ENCODE peak calls at places on chromosomes 13 and 19, in six cellular contexts. C is HCT116, S is fibroblast of lung, O is kidney, Q is neural progenitor cell, X is neuronal stem cell. L is an unnamed sample.
A peak's percentile ranks its signal among the peaks of the same experiment; 100 is the strongest.

GRCh38 chr19:45558399-45558878 is 26.2 kb downstream of the OPA3 start:
- DNase-seq in O (no peak), Q (peak; percentile 72), S (peak; percentile 50), C (peak; percentile 81), X (peak; percentile 36), L (peak; percentile 77)

GRCh38 chr13:112172641-112173171 is 105.8 kb downstream of the SOX1 start:
- DNase-seq in C (no peak), O (no peak), Q (peak; percentile 26), S (no peak), X (no peak), L (no peak)

GRCh38 chr19:42003506-42004294 is 9.7 kb upstream of the ATP1A3 start:
- DNase-seq in O (no peak), C (no peak), Q (no peak), X (no peak), S (no peak), L (no peak)

GRCh38 chr19:2567580-2567979 is 91.7 kb downstream of the GADD45B start:
- DNase-seq in X (no peak), Q (no peak), S (no peak), C (no peak), O (peak; percentile 90), L (peak; percentile 79)

GRCh38 chr19:3537438-3538240 is 1.3 kb upstream of the TEKTIP1 start:
- DNase-seq in O (peak; percentile 74), C (no peak), X (no peak), Q (no peak), S (no peak), L (no peak)

GRCh38 chr13:72507394-72508199 is 219.8 kb downstream of the MZT1 start:
- DNase-seq in Q (no peak), S (no peak), C (no peak), O (no peak), X (no peak), L (no peak)

GRCh38 chr19:4378886-4379285 is 21.5 kb downstream of the SH3GL1 start:
- DNase-seq in S (no peak), X (no peak), C (no peak), Q (no peak), O (no peak), L (no peak)

GRCh38 chr19:56309511-56310185 is 5.0 kb downstream of the ZSCAN5A start:
- DNase-seq in S (peak; percentile 23), Q (peak; percentile 71), X (no peak), O (no peak), C (peak; percentile 56), L (peak; percentile 48)

GRCh38 chr19:18399008-18399407 is 1.6 kb upstream of the LRRC25 start:
- DNase-seq in C (no peak), Q (no peak), O (peak; percentile 83), X (no peak), S (peak; percentile 68), L (peak; percentile 62)

GRCh38 chr19:7349961-7350711 is 1.4 kb downstream of the ARHGEF18 start:
- DNase-seq in O (peak; percentile 72), C (no peak), S (no peak), Q (no peak), X (no peak), L (no peak)

GRCh38 chr13:22800726-22801401 is 379.9 kb upstream of the SGCG start:
- DNase-seq in Q (no peak), S (peak; percentile 13), O (no peak), C (no peak), X (no peak), L (peak; percentile 19)

GRCh38 chr13:74324338-74324737 is 190.1 kb upstream of the KLF12 start:
- DNase-seq in Q (no peak), C (no peak), O (no peak), S (no peak), X (no peak), L (no peak)

GRCh38 chr13:30340367-30341184 is 33.2 kb upstream of the KATNAL1 start:
- DNase-seq in X (no peak), S (peak; percentile 92), C (peak; percentile 16), Q (no peak), O (peak; percentile 93), L (peak; percentile 34)

GRCh38 chr13:93279982-93280381 is 53.4 kb downstream of the GPC6 start:
- DNase-seq in Q (no peak), X (no peak), S (no peak), C (no peak), O (no peak), L (no peak)

GRCh38 chr13:81597101-81597500 is 1256.2 kb upstream of the SPRY2 start:
- DNase-seq in O (no peak), X (no peak), C (no peak), Q (no peak), S (no peak), L (no peak)

GRCh38 chr13:27461940-27462584 is 11.7 kb upstream of the MTIF3 start:
- DNase-seq in Q (no peak), S (no peak), X (no peak), C (no peak), O (no peak), L (no peak)

GRCh38 chr19:37920591-37921450 is 13.8 kb downstream of the SIPA1L3 start:
- DNase-seq in X (no peak), Q (peak; percentile 23), O (no peak), S (no peak), C (no peak), L (no peak)

GRCh38 chr19:41624515-41624914 is 2.4 kb downstream of the CEACAM4 start:
- DNase-seq in S (no peak), X (no peak), C (no peak), O (no peak), Q (no peak), L (no peak)

GRCh38 chr13:44368599-44369368 is 4.8 kb upstream of the SERP2 start:
- DNase-seq in S (no peak), O (no peak), C (no peak), X (no peak), Q (no peak), L (peak; percentile 74)

GRCh38 chr19:17323973-17324327 is 10.7 kb downstream of the ANO8 start:
- DNase-seq in Q (no peak), X (no peak), O (no peak), C (no peak), S (no peak), L (no peak)

GRCh38 chr19:51719251-51719901 is 4.4 kb downstream of the HAS1 start:
- DNase-seq in S (no peak), C (no peak), X (no peak), Q (peak; percentile 43), O (no peak), L (no peak)

GRCh38 chr13:61838568-61838967 is 422.9 kb upstream of the PCDH20 start:
- DNase-seq in C (no peak), S (no peak), X (no peak), Q (no peak), O (no peak), L (no peak)

GRCh38 chr19:741506-742131 is 9.3 kb upstream of the MISP start:
- DNase-seq in Q (peak; percentile 70), X (no peak), S (no peak), O (no peak), C (no peak), L (no peak)

GRCh38 chr19:742540-743075 is 8.3 kb upstream of the MISP start:
- DNase-seq in X (no peak), O (no peak), C (no peak), Q (no peak), S (no peak), L (no peak)

GRCh38 chr19:746208-746819 is 4.6 kb upstream of the MISP start:
- DNase-seq in C (no peak), Q (no peak), S (no peak), O (no peak), X (no peak), L (no peak)

GRCh38 chr19:739998-740715 is 10.8 kb upstream of the MISP start:
- DNase-seq in Q (no peak), O (no peak), C (no peak), S (no peak), X (no peak), L (no peak)

DNA sequence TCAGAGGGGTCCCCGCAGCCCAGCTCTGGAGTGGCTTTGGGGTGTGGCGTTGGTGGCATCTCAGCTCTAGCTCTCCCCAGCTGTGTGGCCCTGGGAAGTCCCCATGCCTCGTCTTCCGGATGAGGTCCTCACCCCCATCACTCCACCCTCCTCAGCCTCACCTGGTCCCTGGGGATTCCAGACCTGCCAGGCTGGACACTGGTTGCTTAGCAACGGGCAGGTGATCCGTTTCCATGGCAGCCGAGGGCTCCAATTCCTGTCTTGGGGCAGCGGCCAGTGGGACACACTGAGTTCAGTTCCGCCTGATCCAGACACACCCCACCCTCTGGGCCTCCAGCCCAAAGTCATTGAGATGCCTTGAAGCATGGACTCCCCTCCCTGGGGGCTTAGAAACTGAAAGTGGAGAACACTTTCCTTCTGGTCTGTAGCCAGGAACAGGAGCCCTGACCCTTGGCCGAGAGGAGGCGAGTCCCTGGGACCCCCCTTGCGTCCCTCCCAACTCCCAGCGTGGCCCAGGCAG is 7.7 kb upstream of the MISP start:
- DNase-seq in O (peak; percentile 96), S (peak; percentile 19), C (no peak), X (no peak), Q (no peak), L (peak; percentile 79)
- H3K27ac ChIP-seq in O (no peak overlapping the region), S (no peak overlapping the region), C (no peak overlapping the region), X (no peak overlapping the region), Q (no peak overlapping the region), L (peak overlapping the region; percentile 32)

DNA sequence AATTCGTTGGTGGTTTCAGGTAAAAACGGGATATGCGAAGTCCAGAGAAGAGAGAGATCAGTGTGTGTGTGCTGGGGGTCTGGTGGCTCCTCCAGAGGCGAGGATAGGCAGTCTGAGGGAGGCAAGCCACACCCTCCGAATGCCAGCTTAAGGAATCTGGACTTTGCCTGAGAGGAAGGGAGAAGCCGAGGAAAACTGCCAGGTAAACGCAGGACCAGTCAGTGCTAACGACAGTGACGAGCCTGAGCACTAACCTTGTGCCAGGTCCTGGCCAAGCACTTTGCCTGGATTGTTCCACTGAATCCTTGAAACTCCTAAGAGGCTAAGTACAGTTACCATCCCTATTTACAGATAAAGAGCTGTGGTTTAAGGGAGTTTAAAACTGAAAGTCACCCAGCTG is 15.3 kb downstream of the SMG9 start:
- DNase-seq in Q (no peak), O (no peak), X (no peak), C (no peak), S (no peak), L (peak; percentile 88)
- H3K36me3 ChIP-seq in Q (no peaks in the 10 kb centered on the region), O (peaks cover 26% of the 10 kb centered on the region), X (peaks cover 98% of the 10 kb centered on the region), C (peaks cover 39% of the 10 kb centered on the region), S (peaks cover 38% of the 10 kb centered on the region), L (peaks cover 5% of the 10 kb centered on the region)

GRCh38 chr13:42894765-42895181 is 97.3 kb downstream of the EPSTI1 start:
- DNase-seq in Q (no peak), S (peak; percentile 85), C (no peak), O (no peak), X (no peak), L (peak; percentile 29)
- H3K9ac ChIP-seq in Q (no peak overlapping the region), S (no peak overlapping the region), C (no peak overlapping the region), O (no peak overlapping the region), X (no peak overlapping the region), L (no peak overlapping the region)

GRCh38 chr19:43594710-43595604 is 977 bp downstream of the IRGQ start:
- DNase-seq in X (peak; percentile 53), S (peak; percentile 60), Q (peak; percentile 91), C (peak; percentile 45), O (peak; percentile 89), L (peak; percentile 61)

GRCh38 chr19:43595605-43595998 is 332 bp downstream of the IRGQ start:
- DNase-seq in S (no peak), Q (peak; percentile 33), X (no peak), O (no peak), C (no peak), L (peak; percentile 37)

GRCh38 chr19:43592800-43593350 is 3.1 kb downstream of the IRGQ start:
- DNase-seq in O (no peak), C (no peak), S (no peak), X (no peak), Q (no peak), L (no peak)

GRCh38 chr19:43595999-43596841 is at the start of the genes IRGQ and ZNF576:
- DNase-seq in X (peak; percentile 100), Q (peak; percentile 100), S (peak; percentile 99), O (peak; percentile 100), C (peak; percentile 99), L (peak; percentile 100)

GRCh38 chr19:43594081-43594697 is 1.7 kb downstream of the IRGQ start:
- DNase-seq in Q (no peak), S (no peak), C (no peak), O (no peak), X (no peak), L (no peak)
- H3K27ac ChIP-seq in Q (no peak overlapping the region), S (no peak overlapping the region), C (no peak overlapping the region), O (no peak overlapping the region), X (no peak overlapping the region), L (peak overlapping the region; percentile 84)